ENCODE peak calls at places on chromosomes 5 and 9, in five cellular contexts. B, E, I, P and L are unnamed samples.

GRCh38 chr9:36396985-36397384 is 3.1 kb downstream of the RNF38 start:
- DNase-seq in E (no peak), I (no peak), B (no peak), P (no peak), L (no peak)

GRCh38 chr5:140549237-140550144 is 2.0 kb downstream of the EIF4EBP3 start:
- DNase-seq in B (no peak), E (peak; percentile 51), P (no peak), I (no peak), L (peak; percentile 37)

GRCh38 chr5:440413-441180 is 2.4 kb upstream of the EXOC3 start:
- DNase-seq in I (no peak), E (no peak), P (no peak), B (no peak), L (no peak)

GRCh38 chr5:33311893-33312292 is 128.9 kb upstream of the TARS1 start:
- DNase-seq in E (no peak), B (no peak), I (peak; percentile 69), P (no peak), L (no peak)

GRCh38 chr5:116378007-116378831 is 196.4 kb downstream of the SEMA6A start:
- DNase-seq in I (no peak), E (peak; percentile 58), P (peak; percentile 13), B (no peak), L (no peak)

GRCh38 chr5:59206132-59206581 is 623.3 kb downstream of the RAB3C start:
- DNase-seq in I (peak; percentile 52), P (no peak), B (no peak), E (no peak), L (peak; percentile 56)

GRCh38 chr9:94867281-94867841 is 140.9 kb downstream of the AOPEP start:
- DNase-seq in I (no peak), E (peak; percentile 80), B (peak; percentile 46), P (peak; percentile 59), L (peak; percentile 65)

GRCh38 chr5:160628295-160629006 is 206.8 kb downstream of the PTTG1 start:
- DNase-seq in E (no peak), I (no peak), P (no peak), B (no peak), L (no peak)

GRCh38 chr9:3337515-3337914 is 188.3 kb downstream of the RFX3 start:
- DNase-seq in E (peak; percentile 50), P (no peak), I (peak; percentile 29), B (no peak), L (no peak)

GRCh38 chr9:101437806-101438232 is 2.2 kb upstream of the ALDOB start:
- DNase-seq in E (no peak), B (no peak), I (no peak), P (peak; percentile 47), L (no peak)

GRCh38 chr5:87298687-87299362 is 31.1 kb downstream of the RASA1 start:
- DNase-seq in I (no peak), E (no peak), P (no peak), B (no peak), L (no peak)

GRCh38 chr5:176831425-176831824 is 21.1 kb downstream of the UNC5A start:
- DNase-seq in I (no peak), P (no peak), E (no peak), B (no peak), L (no peak)

GRCh38 chr5:59422026-59422941 is 471.2 kb downstream of the PDE4D start:
- DNase-seq in E (no peak), P (no peak), B (no peak), I (no peak), L (no peak)

GRCh38 chr5:72517961-72518690 is 10.9 kb upstream of the ZNF366 start:
- DNase-seq in B (peak; percentile 38), I (no peak), P (no peak), E (no peak), L (no peak)

GRCh38 chr5:14035859-14036440 is 91.5 kb upstream of the DNAH5 start:
- DNase-seq in P (no peak), B (no peak), E (no peak), I (peak; percentile 99), L (peak; percentile 28)

GRCh38 chr5:53362521-53362941 is 117.9 kb upstream of the FST start:
- DNase-seq in B (no peak), P (no peak), I (peak; percentile 95), E (no peak), L (no peak)

GRCh38 chr9:72041775-72042194 is 18.6 kb downstream of the C9orf57 start:
- DNase-seq in B (no peak), I (peak; percentile 89), E (no peak), P (peak; percentile 62), L (no peak)

GRCh38 chr5:95620870-95621838 is 1.3 kb downstream of the GPR150 start:
- DNase-seq in P (no peak), I (no peak), E (peak; percentile 67), B (no peak), L (no peak)

GRCh38 chr9:70406446-70406862 is 8.0 kb downstream of the KLF9 start:
- DNase-seq in I (no peak), B (no peak), E (no peak), P (no peak), L (no peak)

GRCh38 chr5:97499605-97500004 is 316.6 kb upstream of the RIOK2 start:
- DNase-seq in P (peak; percentile 20), I (no peak), B (no peak), E (peak; percentile 27), L (peak; percentile 76)

DNA sequence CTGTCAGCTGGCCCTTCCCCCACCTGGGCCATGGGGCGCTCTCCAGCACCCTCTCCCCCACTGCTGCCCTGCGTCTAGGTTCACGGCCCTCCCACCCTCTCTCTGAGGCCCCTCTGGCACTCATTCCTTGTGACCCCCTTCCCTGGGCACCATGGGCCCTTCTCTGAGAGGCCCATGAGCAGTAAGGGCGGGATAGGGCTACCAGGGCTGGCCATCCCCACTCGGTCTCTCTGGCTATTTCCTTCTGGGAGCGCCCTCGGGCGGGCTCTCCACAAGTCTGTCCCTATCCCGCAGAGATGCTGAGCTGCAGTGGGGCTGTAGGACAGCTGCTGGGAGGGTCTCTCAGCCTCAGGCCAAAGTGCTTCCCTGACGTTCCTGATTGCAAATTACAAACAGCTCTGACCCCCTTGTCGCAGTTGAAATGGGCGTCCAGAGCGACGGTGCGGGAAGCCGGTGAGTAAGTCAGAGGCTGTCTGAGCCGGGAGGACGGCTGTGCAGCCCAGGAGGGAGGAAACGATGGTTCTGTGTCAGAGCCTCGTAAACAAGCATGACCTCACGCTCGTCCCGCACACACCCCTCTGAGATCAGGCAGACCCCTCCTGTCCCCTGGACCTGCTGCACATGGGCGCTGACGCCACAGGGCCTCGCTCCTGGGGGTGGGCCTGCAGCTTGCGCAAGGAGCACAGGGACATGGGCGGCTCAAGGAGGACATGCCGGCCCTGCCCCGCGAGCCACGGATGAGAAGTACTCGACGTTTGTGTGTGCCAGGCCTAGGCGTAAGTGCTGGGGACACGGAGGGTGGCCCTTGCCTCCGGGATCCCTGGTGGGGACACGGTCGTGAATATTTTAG is 36.3 kb upstream of the GFPT2 start:
- DNase-seq in P (no peak), E (no peak), B (no peak), I (no peak), L (no peak)
- H3K4me3 ChIP-seq in P (no peak overlapping the region), E (no peak overlapping the region), B (no peak overlapping the region), I (no peak overlapping the region), L (no peak overlapping the region)

DNA sequence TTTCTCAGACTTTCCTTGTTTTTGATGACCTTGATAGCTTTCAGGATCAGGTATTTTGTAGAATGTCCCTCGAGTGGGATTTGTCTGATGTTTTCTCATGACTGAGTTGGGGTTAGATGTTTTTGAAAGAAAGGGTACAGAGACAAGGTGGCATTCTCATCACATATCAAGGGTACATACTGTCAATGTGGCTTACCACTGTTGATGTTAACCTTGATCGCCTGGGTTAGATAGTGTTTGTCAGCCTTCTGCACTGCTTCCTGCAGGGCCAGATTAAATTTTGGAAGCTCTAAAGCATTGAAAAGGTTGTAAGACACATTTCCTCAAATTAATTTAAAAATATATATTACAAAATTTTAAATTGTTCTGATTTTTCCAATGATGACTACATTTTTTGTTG is 287.4 kb upstream of the ACTBL2 start:
- DNase-seq in P (no peak), I (no peak), E (no peak), B (no peak), L (no peak)
- TF ChIP-seq CTCF in P (no peak), I (no peak), E (no peak), B (no peak), L (no peak)

GRCh38 chr5:172616136-172616535 is 24.9 kb upstream of the NEURL1B start:
- DNase-seq in E (no peak), P (no peak), B (no peak), I (no peak), L (no peak)
- H3K4me3 ChIP-seq in E (no peak overlapping the region), P (no peak overlapping the region), B (no peak overlapping the region), I (no peak overlapping the region), L (no peak overlapping the region)

GRCh38 chr5:148991606-148992005 is 71.3 kb downstream of the SH3TC2 start:
- DNase-seq in P (no peak), I (no peak), B (no peak), E (no peak), L (no peak)

GRCh38 chr5:148990817-148991216 is 72.0 kb downstream of the SH3TC2 start:
- DNase-seq in E (no peak), P (no peak), B (no peak), I (no peak), L (no peak)

GRCh38 chr5:148988328-148988727 is 74.5 kb downstream of the SH3TC2 start:
- DNase-seq in B (no peak), I (no peak), E (no peak), P (no peak), L (no peak)

GRCh38 chr5:148992265-148992664 is 70.6 kb downstream of the SH3TC2 start:
- DNase-seq in I (no peak), P (no peak), B (no peak), E (no peak), L (no peak)

DNA sequence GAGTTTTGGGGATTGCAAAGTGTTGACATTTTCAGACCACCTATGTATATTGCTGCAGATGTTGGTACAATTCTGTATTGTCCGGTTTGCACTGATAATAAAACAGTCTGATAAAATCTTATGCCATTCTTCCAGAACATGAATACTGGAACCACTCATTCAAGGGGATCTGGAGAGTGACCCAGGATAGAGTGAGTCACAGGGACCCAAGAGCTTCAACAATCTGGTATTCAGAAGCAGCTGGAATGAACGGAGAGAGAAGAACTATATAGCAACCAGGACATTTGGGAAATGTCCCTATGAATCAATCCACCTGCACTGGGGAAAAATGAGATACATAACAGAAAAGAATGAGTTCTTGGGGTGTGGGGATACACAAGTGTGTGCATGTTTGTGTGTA is 73.3 kb downstream of the SH3TC2 start:
- DNase-seq in E (no peak), I (no peak), B (no peak), P (no peak), L (no peak)
- TF ChIP-seq CTCF in E (no peak), I (no peak), B (no peak), P (no peak), L (no peak)

GRCh38 chr5:36607838-36608783 is 1.7 kb downstream of the SLC1A3 start:
- DNase-seq in I (no peak), P (no peak), E (no peak), B (no peak), L (no peak)
- H3K4me3 ChIP-seq in I (peak overlapping the region; percentile 67), P (peak overlapping the region; percentile 41), E (peak overlapping the region; percentile 0), B (peak overlapping the region; percentile 12), L (no peak overlapping the region)